ENCODE peak calls at places on chromosomes 12 and 14, in six cellular contexts. One of them, this sample, is unnamed.

GRCh38 chr14:83164016-83164415 is 1630.4 kb upstream of the SEL1L start:
- DNase-seq in stimulated activated CD4-positive, alpha-beta T cell treated with anti-CD3 and anti-CD28 coated beads, TNF-alpha, amount 100 ng/mL, for 1 hour: no peak
- DNase-seq in T-cell: no peak
- DNase-seq in HTR-8/SVneo: peak
- DNase-seq in activated CD4-positive, alpha-beta T cell treated with anti-CD3 and anti-CD28 coated beads for 36 hours: no peak
- DNase-seq in NCI-H748 treated with DMSO at 0.1 percent for 48 hours: no peak
- DNase-seq in this sample: no peak

GRCh38 chr12:71755146-71755892 is 656 bp downstream of the RAB21 start:
- DNase-seq in activated CD4-positive, alpha-beta T cell treated with anti-CD3 and anti-CD28 coated beads for 36 hours: peak
- DNase-seq in T-cell: no peak
- DNase-seq in NCI-H748 treated with DMSO at 0.1 percent for 48 hours: no peak
- DNase-seq in stimulated activated CD4-positive, alpha-beta T cell treated with anti-CD3 and anti-CD28 coated beads, TNF-alpha, amount 100 ng/mL, for 1 hour: peak
- DNase-seq in HTR-8/SVneo: peak
- DNase-seq in this sample: no peak

GRCh38 chr12:116525418-116526001 is 33.7 kb upstream of the MAP1LC3B2 start:
- DNase-seq in activated CD4-positive, alpha-beta T cell treated with anti-CD3 and anti-CD28 coated beads for 36 hours: no peak
- DNase-seq in T-cell: no peak
- DNase-seq in stimulated activated CD4-positive, alpha-beta T cell treated with anti-CD3 and anti-CD28 coated beads, TNF-alpha, amount 100 ng/mL, for 1 hour: no peak
- DNase-seq in NCI-H748 treated with DMSO at 0.1 percent for 48 hours: no peak
- DNase-seq in HTR-8/SVneo: no peak
- DNase-seq in this sample: no peak

GRCh38 chr14:92322516-92322915 is 449 bp upstream of the SLC24A4 start:
- DNase-seq in stimulated activated CD4-positive, alpha-beta T cell treated with anti-CD3 and anti-CD28 coated beads, TNF-alpha, amount 100 ng/mL, for 1 hour: no peak
- DNase-seq in T-cell: no peak
- DNase-seq in activated CD4-positive, alpha-beta T cell treated with anti-CD3 and anti-CD28 coated beads for 36 hours: no peak
- DNase-seq in NCI-H748 treated with DMSO at 0.1 percent for 48 hours: no peak
- DNase-seq in HTR-8/SVneo: no peak
- DNase-seq in this sample: no peak

GRCh38 chr12:2999265-2999841 is 40.2 kb downstream of the TEAD4 start:
- DNase-seq in NCI-H748 treated with DMSO at 0.1 percent for 48 hours: no peak
- DNase-seq in activated CD4-positive, alpha-beta T cell treated with anti-CD3 and anti-CD28 coated beads for 36 hours: no peak
- DNase-seq in stimulated activated CD4-positive, alpha-beta T cell treated with anti-CD3 and anti-CD28 coated beads, TNF-alpha, amount 100 ng/mL, for 1 hour: no peak
- DNase-seq in HTR-8/SVneo: no peak
- DNase-seq in T-cell: no peak
- DNase-seq in this sample: no peak

GRCh38 chr14:56810341-56810740 is at the start of gene OTX2:
- DNase-seq in HTR-8/SVneo: no peak
- DNase-seq in stimulated activated CD4-positive, alpha-beta T cell treated with anti-CD3 and anti-CD28 coated beads, TNF-alpha, amount 100 ng/mL, for 1 hour: no peak
- DNase-seq in activated CD4-positive, alpha-beta T cell treated with anti-CD3 and anti-CD28 coated beads for 36 hours: no peak
- DNase-seq in NCI-H748 treated with DMSO at 0.1 percent for 48 hours: no peak
- DNase-seq in T-cell: no peak
- DNase-seq in this sample: no peak

GRCh38 chr14:70013269-70013873 is 134.2 kb downstream of the SMOC1 start:
- DNase-seq in NCI-H748 treated with DMSO at 0.1 percent for 48 hours: no peak
- DNase-seq in activated CD4-positive, alpha-beta T cell treated with anti-CD3 and anti-CD28 coated beads for 36 hours: peak
- DNase-seq in T-cell: no peak
- DNase-seq in stimulated activated CD4-positive, alpha-beta T cell treated with anti-CD3 and anti-CD28 coated beads, TNF-alpha, amount 100 ng/mL, for 1 hour: peak
- DNase-seq in HTR-8/SVneo: peak
- DNase-seq in this sample: peak

GRCh38 chr14:45838597-45838996 is 585.6 kb upstream of the MIS18BP1 start:
- DNase-seq in NCI-H748 treated with DMSO at 0.1 percent for 48 hours: peak
- DNase-seq in stimulated activated CD4-positive, alpha-beta T cell treated with anti-CD3 and anti-CD28 coated beads, TNF-alpha, amount 100 ng/mL, for 1 hour: no peak
- DNase-seq in T-cell: no peak
- DNase-seq in HTR-8/SVneo: peak
- DNase-seq in activated CD4-positive, alpha-beta T cell treated with anti-CD3 and anti-CD28 coated beads for 36 hours: no peak
- DNase-seq in this sample: peak

GRCh38 chr14:76769636-76770292 is 8.5 kb downstream of the VASH1 start:
- DNase-seq in NCI-H748 treated with DMSO at 0.1 percent for 48 hours: no peak
- DNase-seq in T-cell: no peak
- DNase-seq in activated CD4-positive, alpha-beta T cell treated with anti-CD3 and anti-CD28 coated beads for 36 hours: no peak
- DNase-seq in stimulated activated CD4-positive, alpha-beta T cell treated with anti-CD3 and anti-CD28 coated beads, TNF-alpha, amount 100 ng/mL, for 1 hour: no peak
- DNase-seq in HTR-8/SVneo: no peak
- DNase-seq in this sample: no peak

GRCh38 chr12:51012570-51013236 is 13.5 kb downstream of the SLC11A2 start:
- DNase-seq in stimulated activated CD4-positive, alpha-beta T cell treated with anti-CD3 and anti-CD28 coated beads, TNF-alpha, amount 100 ng/mL, for 1 hour: no peak
- DNase-seq in T-cell: no peak
- DNase-seq in NCI-H748 treated with DMSO at 0.1 percent for 48 hours: no peak
- DNase-seq in HTR-8/SVneo: no peak
- DNase-seq in activated CD4-positive, alpha-beta T cell treated with anti-CD3 and anti-CD28 coated beads for 36 hours: no peak
- DNase-seq in this sample: no peak

GRCh38 chr14:96275182-96276112 is 19.4 kb downstream of the BDKRB1 start:
- DNase-seq in T-cell: peak
- DNase-seq in HTR-8/SVneo: peak
- DNase-seq in NCI-H748 treated with DMSO at 0.1 percent for 48 hours: peak
- DNase-seq in activated CD4-positive, alpha-beta T cell treated with anti-CD3 and anti-CD28 coated beads for 36 hours: peak
- DNase-seq in stimulated activated CD4-positive, alpha-beta T cell treated with anti-CD3 and anti-CD28 coated beads, TNF-alpha, amount 100 ng/mL, for 1 hour: peak
- DNase-seq in this sample: peak

GRCh38 chr14:26163761-26164160 is 434.1 kb downstream of the NOVA1 start:
- DNase-seq in HTR-8/SVneo: no peak
- DNase-seq in stimulated activated CD4-positive, alpha-beta T cell treated with anti-CD3 and anti-CD28 coated beads, TNF-alpha, amount 100 ng/mL, for 1 hour: no peak
- DNase-seq in NCI-H748 treated with DMSO at 0.1 percent for 48 hours: peak
- DNase-seq in activated CD4-positive, alpha-beta T cell treated with anti-CD3 and anti-CD28 coated beads for 36 hours: no peak
- DNase-seq in T-cell: no peak
- DNase-seq in this sample: peak

This sample was measured in NCI-H146.